ENCODE peak calls at places on chromosomes 3 and 15, in five cellular contexts. N is K562, C is GM23248, H is endothelial cell of umbilical vein, A is HCT116. U is an unnamed sample.

GRCh38 chr3:102057781-102058421 is 208.6 kb downstream of the NFKBIZ start:
- DNase-seq in N (no peak), A (no peak), H (no peak), C (no peak), U (no peak)

GRCh38 chr15:65421360-65422215 is 1.2 kb downstream of the IGDCC4 start:
- DNase-seq in N (peak; percentile 79), H (no peak), C (peak; percentile 23), A (no peak), U (peak; percentile 65)

GRCh38 chr3:112097378-112097777 is 11.2 kb downstream of the C3orf52 start:
- DNase-seq in C (peak; percentile 98), N (peak; percentile 28), H (peak; percentile 99), A (peak; percentile 91), U (peak; percentile 94)

GRCh38 chr3:72347819-72348319 is 500.4 kb downstream of the SHQ1 start:
- DNase-seq in H (peak; percentile 92), A (no peak), N (no peak), C (peak; percentile 43), U (peak; percentile 67)

GRCh38 chr15:36545451-36545992 is 33.9 kb upstream of the CDIN1 start:
- DNase-seq in A (no peak), H (no peak), C (no peak), N (no peak), U (no peak)

GRCh38 chr15:54605556-54605955 is 591.2 kb downstream of the RSL24D1 start:
- DNase-seq in C (no peak), N (no peak), A (no peak), H (no peak), U (no peak)

GRCh38 chr3:152430223-152431002 is 161.7 kb downstream of the MBNL1 start:
- DNase-seq in C (peak; percentile 43), H (no peak), N (no peak), A (no peak), U (peak; percentile 54)

GRCh38 chr3:160257606-160258005 is 32.4 kb downstream of the C3orf80 start:
- DNase-seq in A (no peak), C (no peak), H (no peak), N (no peak), U (no peak)

GRCh38 chr15:49187537-49188245 is 17.6 kb downstream of the GALK2 start:
- DNase-seq in H (no peak), C (peak; percentile 67), A (no peak), N (no peak), U (peak; percentile 8)

GRCh38 chr3:132285620-132285945 is 31.6 kb upstream of the ACP3 start:
- DNase-seq in N (no peak), C (no peak), A (no peak), H (no peak), U (no peak)

GRCh38 chr3:120129718-120130117 is 35.5 kb upstream of the GSK3B start:
- DNase-seq in A (no peak), C (peak; percentile 66), N (no peak), H (no peak), U (peak; percentile 61)

GRCh38 chr15:100224206-100225185 is 117.3 kb downstream of the ADAMTS17 start:
- DNase-seq in N (no peak), A (no peak), C (no peak), H (no peak), U (no peak)

GRCh38 chr3:45860481-45860880 is 18.6 kb upstream of the LZTFL1 start:
- DNase-seq in H (no peak), C (no peak), N (peak; percentile 31), A (no peak), U (no peak)

GRCh38 chr15:29920515-29920914 is 98.2 kb upstream of the TJP1 start:
- DNase-seq in C (peak; percentile 24), N (no peak), H (no peak), A (peak; percentile 68), U (no peak)

GRCh38 chr15:71974211-71974610 is 143.7 kb downstream of the MYO9A start:
- DNase-seq in C (no peak), H (no peak), N (no peak), A (no peak), U (no peak)

GRCh38 chr3:109081746-109082510 is 36.0 kb downstream of the MORC1 start:
- DNase-seq in N (peak; percentile 29), C (peak; percentile 51), A (peak; percentile 48), H (peak; percentile 46), U (peak; percentile 68)

GRCh38 chr3:171850968-171851600 is 7.9 kb downstream of the TMEM212 start:
- DNase-seq in C (no peak), H (no peak), A (no peak), N (no peak), U (no peak)

GRCh38 chr3:67016522-67017080 is 18.5 kb downstream of the KBTBD8 start:
- DNase-seq in N (no peak), C (no peak), A (no peak), H (no peak), U (no peak)

GRCh38 chr15:69303337-69304175 is 4.8 kb downstream of the PAQR5 start:
- DNase-seq in A (no peak), N (peak; percentile 19), C (peak; percentile 32), H (no peak), U (no peak)

GRCh38 chr3:120203016-120203415 is 82.0 kb downstream of the GPR156 start:
- DNase-seq in N (no peak), A (no peak), H (peak; percentile 82), C (peak; percentile 91), U (peak; percentile 94)

GRCh38 chr3:128849776-128850542 is 29.5 kb upstream of the ACAD9 start:
- DNase-seq in C (peak; percentile 20), A (no peak), N (peak; percentile 46), H (no peak), U (peak; percentile 16)

GRCh38 chr3:108462899-108463298 is 47.5 kb downstream of the MYH15 start:
- DNase-seq in H (no peak), A (no peak), C (peak; percentile 77), N (no peak), U (peak; percentile 50)

GRCh38 chr3:102113421-102114041 is 264.2 kb downstream of the NFKBIZ start:
- DNase-seq in N (peak; percentile 1), A (no peak), C (no peak), H (no peak), U (no peak)

DNA sequence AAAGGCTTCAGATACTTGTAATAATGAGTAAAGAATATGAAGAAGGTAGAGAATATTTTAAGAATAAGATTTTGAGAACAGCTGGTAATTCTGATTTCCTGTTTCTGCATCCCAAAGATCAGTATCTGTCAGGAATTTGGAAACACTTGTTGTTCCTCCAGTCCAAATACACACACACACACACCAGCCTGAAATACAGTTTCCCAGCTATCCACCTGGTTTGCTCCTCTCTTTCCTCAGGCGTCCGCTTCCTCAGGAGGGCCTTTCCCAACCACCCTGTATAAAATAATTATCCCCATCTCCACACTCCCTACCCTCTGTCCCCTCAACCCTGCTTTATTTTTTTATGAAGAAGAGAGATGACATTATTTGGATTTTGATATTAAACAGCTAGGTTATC is 2.0 kb upstream of the FSIP1 start:
- DNase-seq in C (no peak), A (no peak), H (no peak), N (no peak), U (no peak)
- H3K9ac ChIP-seq in C (peak overlapping the region; percentile 87), A (no peak overlapping the region), H (no peak overlapping the region), N (no peak overlapping the region), U (peak overlapping the region; percentile 91)

DNA sequence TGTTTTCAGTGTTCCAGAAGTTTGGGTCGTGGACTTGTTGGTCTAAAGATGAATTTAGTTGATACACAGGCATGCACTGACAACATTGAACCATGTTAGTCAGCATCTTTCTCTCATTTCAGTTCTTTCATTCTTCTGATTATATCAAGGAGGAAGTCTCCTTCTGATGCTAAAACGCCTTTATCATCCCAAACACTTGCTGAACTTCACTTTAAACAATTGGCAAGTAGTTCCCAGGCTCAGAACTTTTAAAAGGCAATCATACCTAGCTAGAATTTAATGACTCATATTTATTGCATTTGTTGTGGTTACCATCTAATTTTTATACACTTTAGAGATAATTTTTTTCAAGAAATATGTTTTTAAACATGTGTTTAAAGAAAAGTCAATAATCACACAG is 15.9 kb downstream of the LMCD1 start:
- DNase-seq in N (no peak), C (no peak), H (no peak), A (no peak), U (peak; percentile 19)
- H3K4me1 ChIP-seq in N (no peaks in the 10 kb centered on the region), C (peaks cover 41% of the 10 kb centered on the region), H (no peaks in the 10 kb centered on the region), A (no peaks in the 10 kb centered on the region), U (peaks cover 34% of the 10 kb centered on the region)

DNA sequence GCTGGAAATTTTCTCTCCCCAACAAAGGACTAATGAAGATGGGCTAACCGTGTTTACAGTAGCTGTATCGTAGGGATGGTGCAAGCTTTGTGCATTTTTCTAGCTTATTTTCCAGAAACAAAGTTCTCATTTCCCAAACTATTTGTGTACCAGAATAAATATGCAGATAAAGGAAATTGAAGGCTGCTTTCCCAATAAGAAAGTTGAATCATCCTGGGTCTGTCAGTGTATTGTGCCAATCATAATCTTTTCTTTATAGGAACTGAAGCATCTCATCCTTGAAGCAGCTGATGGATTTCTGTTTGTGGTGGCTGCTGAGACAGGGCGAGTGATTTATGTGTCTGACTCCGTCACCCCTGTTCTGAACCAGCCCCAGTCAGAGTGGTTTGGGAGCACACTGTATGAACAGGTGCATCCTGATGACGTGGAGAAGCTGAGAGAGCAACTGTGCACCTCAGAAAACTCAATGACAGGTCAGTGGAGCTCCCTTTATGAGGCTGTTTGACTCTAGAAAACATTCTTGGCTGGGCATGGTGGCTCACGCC is 70.6 kb downstream of the ARNT2 start:
- DNase-seq in H (no peak), C (no peak), A (no peak), N (no peak), U (no peak)
- H3K9ac ChIP-seq in H (no peak overlapping the region), C (no peak overlapping the region), A (no peak overlapping the region), N (no peak overlapping the region), U (no peak overlapping the region)

GRCh38 chr15:98714906-98715305 is 66.6 kb downstream of the IGF1R start:
- DNase-seq in H (no peak), C (no peak), N (no peak), A (no peak), U (no peak)
- H3K4me1 ChIP-seq in H (peaks cover 8% of the 10 kb centered on the region), C (peaks cover 39% of the 10 kb centered on the region), N (no peaks in the 10 kb centered on the region), A (no peaks in the 10 kb centered on the region), U (peaks cover 22% of the 10 kb centered on the region)

U was measured in adipocyte.